ENCODE peak calls at places on chromosome 6, in six cellular contexts. F is GM12891, I is H1, X is HepG2, Y is K562, E is GM12878. K is an unnamed sample.

GRCh38 chr6:140319209-140319608 is 944.8 kb upstream of the CITED2 start:
- DNase-seq in F (no peak), I (no peak), X (peak), Y (no peak), E (no peak), K (no peak)

GRCh38 chr6:152273638-152274037 is 363.5 kb downstream of the SYNE1 start:
- DNase-seq in F (no peak), I (no peak), X (no peak), Y (no peak), E (no peak), K (no peak)

GRCh38 chr6:63610944-63611343 is 24.7 kb upstream of the PHF3 start:
- DNase-seq in F (no peak), I (no peak), X (no peak), Y (no peak), E (no peak), K (no peak)

GRCh38 chr6:105639124-105639523 is 236.2 kb upstream of the PREP start:
- DNase-seq in F (no peak), I (no peak), X (no peak), Y (no peak), E (no peak), K (no peak)

GRCh38 chr6:89221971-89222887 is 5.1 kb upstream of the GABRR1 start:
- DNase-seq in F (no peak), I (no peak), X (no peak), Y (no peak), E (no peak), K (no peak)

GRCh38 chr6:45895569-45895968 is 120.1 kb downstream of the CLIC5 start:
- DNase-seq in F (no peak), I (no peak), X (no peak), Y (no peak), E (no peak), K (no peak)

GRCh38 chr6:126033696-126034095 is 47.4 kb downstream of the TRMT11 start:
- DNase-seq in F (no peak), I (no peak), X (peak), Y (peak), E (no peak), K (no peak)

GRCh38 chr6:65819152-65819551 is 112.1 kb upstream of the EYS start:
- DNase-seq in F (no peak), I (no peak), X (no peak), Y (no peak), E (no peak), K (no peak)

GRCh38 chr6:48318670-48319069 is 207.7 kb upstream of the PTCHD4 start:
- DNase-seq in F (no peak), I (no peak), X (no peak), Y (no peak), E (no peak), K (no peak)

GRCh38 chr6:110537208-110538123 is 61.1 kb upstream of the SLC22A16 start:
- DNase-seq in F (no peak), I (no peak), X (peak), Y (no peak), E (no peak), K (no peak)

GRCh38 chr6:114747995-114748625 is 405.3 kb upstream of the HS3ST5 start:
- DNase-seq in F (peak), I (no peak), X (peak), Y (peak), E (no peak), K (no peak)

GRCh38 chr6:126963077-126963809 is 155.2 kb upstream of the RSPO3 start:
- DNase-seq in F (no peak), I (no peak), X (no peak), Y (no peak), E (no peak), K (no peak)

GRCh38 chr6:12479885-12480284 is 189.7 kb downstream of the EDN1 start:
- DNase-seq in F (no peak), I (no peak), X (no peak), Y (no peak), E (no peak), K (no peak)

GRCh38 chr6:127069659-127070279 is 48.7 kb upstream of the RSPO3 start:
- DNase-seq in F (no peak), I (no peak), X (peak), Y (no peak), E (no peak), K (no peak)

GRCh38 chr6:8552023-8552422 is 116.7 kb upstream of the SLC35B3 start:
- DNase-seq in F (no peak), I (no peak), X (no peak), Y (no peak), E (no peak), K (no peak)

GRCh38 chr6:170224694-170225660 is 65.9 kb downstream of the DLL1 start:
- DNase-seq in F (no peak), I (peak), X (no peak), Y (no peak), E (no peak), K (no peak)

GRCh38 chr6:26543953-26544352 is 5.8 kb downstream of the HMGN4 start:
- DNase-seq in F (no peak), I (no peak), X (peak), Y (peak), E (no peak), K (no peak)

GRCh38 chr6:53464483-53464882 is 80.4 kb downstream of the GCLC start:
- DNase-seq in F (no peak), I (no peak), X (no peak), Y (no peak), E (no peak), K (no peak)

GRCh38 chr6:90586675-90587638 is at the start of gene MAP3K7:
- DNase-seq in F (peak), I (peak), X (peak), Y (peak), E (peak), K (peak)

GRCh38 chr6:117840541-117840983 is 66.5 kb upstream of the SLC35F1 start:
- DNase-seq in F (no peak), I (no peak), X (peak), Y (peak), E (no peak), K (no peak)

GRCh38 chr6:27281569-27281968 is 30.5 kb downstream of the POM121L2 start:
- DNase-seq in F (no peak), I (no peak), X (no peak), Y (no peak), E (no peak), K (no peak)

GRCh38 chr6:22621701-22622100 is 52.3 kb downstream of the HDGFL1 start:
- DNase-seq in F (no peak), I (no peak), X (no peak), Y (no peak), E (no peak), K (no peak)

GRCh38 chr6:13709698-13710551 is 1.7 kb downstream of the RANBP9 start:
- DNase-seq in F (no peak), I (no peak), X (peak), Y (peak), E (no peak), K (no peak)
- TF ChIP-seq POLR2A in F (no peak), I (no peak), X (no peak), Y (no peak), E (no peak), K (no peak)

GRCh38 chr6:7164536-7165001 is 56.8 kb downstream of the RREB1 start:
- DNase-seq in F (no peak), I (no peak), X (no peak), Y (no peak), E (no peak), K (no peak)
- TF ChIP-seq POLR2AphosphoS5 in F (no peak), I (no peak), X (no peak), Y (no peak), E (no peak), K (no peak)

GRCh38 chr6:44456070-44456965 is 68.8 kb downstream of the CDC5L start:
- DNase-seq in F (peak), I (no peak), X (peak), Y (peak), E (no peak), K (no peak)

GRCh38 chr6:44451803-44452690 is 64.5 kb downstream of the CDC5L start:
- DNase-seq in F (no peak), I (no peak), X (no peak), Y (no peak), E (no peak), K (no peak)

GRCh38 chr6:44452725-44453124 is 65.2 kb downstream of the CDC5L start:
- DNase-seq in F (no peak), I (no peak), X (peak), Y (no peak), E (no peak), K (no peak)

GRCh38 chr6:44453146-44453545 is 65.6 kb downstream of the CDC5L start:
- DNase-seq in F (no peak), I (no peak), X (no peak), Y (no peak), E (no peak), K (no peak)

DNA sequence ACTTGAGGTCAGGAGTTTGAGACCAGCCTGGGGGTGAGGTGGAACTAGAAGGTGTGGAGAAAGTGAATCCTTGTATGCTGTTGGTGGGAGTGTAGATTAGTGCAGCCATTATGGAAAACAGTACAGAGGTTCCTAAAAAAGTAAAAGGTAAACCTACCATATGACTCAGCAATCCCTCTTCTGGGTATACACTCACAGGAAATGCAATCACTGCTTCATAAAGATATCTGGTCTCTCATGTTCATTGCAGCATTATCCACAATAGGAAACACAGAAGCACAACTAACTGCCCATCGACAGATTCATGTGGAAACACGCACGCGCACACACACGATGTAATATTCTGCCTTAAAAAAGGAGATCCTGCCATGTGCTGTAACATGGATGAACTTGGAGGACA is 66.7 kb downstream of the CDC5L start:
- DNase-seq in F (no peak), I (no peak), X (no peak), Y (no peak), E (no peak), K (no peak)
- TF ChIP-seq TAF1 in F (no peak), I (no peak), X (no peak), Y (no peak), E (no peak), K (no peak)

GRCh38 chr6:149316740-149317655 is 514 bp upstream of the TAB2 start:
- DNase-seq in F (peak), I (peak), X (peak), Y (peak), E (peak), K (peak)
- TF ChIP-seq POLR2A in F (no peak), I (peak), X (peak), Y (peak), E (peak), K (peak)

GRCh38 chr6:33570806-33571636 is 9.1 kb downstream of the BAK1 start:
- DNase-seq in F (peak), I (peak), X (peak), Y (peak), E (peak), K (peak)
- TF ChIP-seq POLR2AphosphoS5 in F (peak), I (peak), X (peak), Y (peak), E (peak), K (peak)

DNA sequence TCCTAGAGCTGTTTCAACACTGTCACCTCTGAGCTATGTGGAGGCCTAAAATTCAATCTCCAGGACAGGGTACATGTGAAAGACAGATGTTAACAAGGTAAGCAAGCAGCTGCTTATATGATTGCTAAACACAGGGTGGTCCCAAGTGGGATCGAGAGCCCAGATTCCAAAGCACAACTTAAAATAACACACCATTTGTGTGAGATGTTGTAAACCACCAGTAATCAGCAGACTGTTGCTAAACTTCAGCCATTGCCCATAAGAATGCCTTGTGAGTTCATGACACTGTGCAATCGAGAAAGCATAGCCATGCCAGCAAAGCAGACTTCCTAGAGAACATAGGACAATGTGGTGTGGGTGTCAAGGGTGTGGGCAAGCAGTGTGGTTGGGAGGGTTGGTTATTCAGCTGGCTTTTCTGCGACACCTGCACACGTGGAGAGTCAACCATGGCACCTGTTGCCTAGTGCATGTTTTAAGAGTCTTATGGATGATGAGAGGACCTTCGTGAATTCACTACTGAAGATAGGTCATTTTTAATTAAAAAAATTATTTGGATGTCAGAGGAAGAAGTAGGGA is 16.1 kb upstream of the CALHM6 start:
- DNase-seq in F (no peak), I (no peak), X (no peak), Y (no peak), E (no peak), K (no peak)
- TF ChIP-seq TAF1 in F (no peak), I (no peak), X (no peak), Y (no peak), E (no peak), K (no peak)

DNA sequence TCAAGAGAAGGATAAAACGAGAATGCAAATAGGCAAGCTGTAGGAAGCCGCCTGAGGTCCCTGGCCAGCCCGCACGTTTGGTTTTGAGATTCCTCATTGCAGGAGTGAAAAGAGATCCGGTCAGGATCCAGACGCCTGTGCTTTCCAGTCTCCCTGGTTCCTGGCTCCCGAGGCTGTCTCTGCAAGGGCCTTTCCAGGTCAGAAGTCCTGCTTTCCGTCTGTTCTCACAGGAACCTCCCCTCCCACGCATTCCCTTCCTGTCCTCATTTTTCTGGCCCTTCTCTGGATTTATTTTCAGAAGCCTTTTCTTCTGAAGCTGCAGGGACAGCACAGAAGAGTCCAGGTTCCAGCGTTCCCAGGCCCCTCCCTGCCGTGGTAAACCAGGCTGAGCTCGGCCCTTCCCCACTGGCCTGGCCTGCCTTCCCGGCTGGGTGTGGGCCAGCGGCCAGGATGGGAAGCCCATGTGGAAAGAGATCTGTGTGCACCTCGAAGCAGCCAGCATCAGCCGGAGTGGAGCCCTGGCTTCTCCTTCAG is 54.0 kb downstream of the TMEM242 start:
- DNase-seq in F (no peak), I (no peak), X (no peak), Y (no peak), E (no peak), K (no peak)
- TF ChIP-seq POLR2A in F (no peak), I (no peak), X (no peak), Y (no peak), E (no peak), K (no peak)

GRCh38 chr6:124535746-124536145 is 426.5 kb upstream of the RNF217 start:
- DNase-seq in F (no peak), I (no peak), X (no peak), Y (no peak), E (no peak), K (no peak)
- TF ChIP-seq POLR2AphosphoS5 in F (no peak), I (no peak), X (no peak), Y (no peak), E (no peak), K (no peak)

DNA sequence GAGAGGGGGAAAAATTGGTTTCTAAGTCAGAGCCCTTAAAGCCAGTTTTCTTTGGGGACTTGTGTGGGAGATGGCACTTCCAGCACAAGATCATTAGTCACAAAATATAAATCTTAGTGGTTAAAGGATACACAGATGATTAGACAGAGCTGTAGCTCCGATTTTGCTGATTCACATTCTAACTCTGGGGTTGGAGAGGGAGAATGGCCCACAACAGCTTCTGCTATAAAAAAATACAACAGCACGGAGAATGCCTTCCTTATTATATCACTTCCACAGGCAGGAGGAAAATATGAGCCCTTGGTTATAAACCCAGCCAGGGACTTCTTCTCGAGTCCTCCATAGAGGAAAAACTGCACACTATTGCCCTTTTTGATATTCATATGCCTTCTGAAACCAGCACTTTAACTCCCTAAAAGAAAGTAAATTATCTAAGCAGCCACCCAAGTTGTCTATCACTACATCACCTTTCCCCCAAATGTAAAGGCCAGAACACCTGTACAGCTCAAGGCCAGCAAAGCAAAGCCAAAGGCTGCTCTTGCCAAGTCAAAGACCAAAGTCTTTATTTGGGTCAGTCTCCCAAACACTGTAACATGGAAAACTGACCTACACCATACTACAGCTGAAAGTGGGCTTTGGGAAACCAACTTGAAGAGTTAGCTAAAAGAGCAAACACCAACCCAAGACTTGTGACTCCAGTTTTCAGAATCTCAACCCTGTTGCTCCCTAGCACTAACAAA is 10.4 kb downstream of the MRPL14 start:
- DNase-seq in F (no peak), I (no peak), X (no peak), Y (no peak), E (no peak), K (no peak)
- TF ChIP-seq TAF1 in F (no peak), I (no peak), X (no peak), Y (no peak), E (no peak), K (no peak)